ENCODE peak calls at places on chromosomes 1 and 21, in four cellular contexts. K is HEK293T, E is GM12878, Q is HepG2. G is an unnamed sample.

GRCh38 chr21:35940074-35940927 is 120.0 kb downstream of the SETD4 start:
- DNase-seq in K (peak), E (no peak), Q (peak), G (peak)

GRCh38 chr1:7669559-7670208 is 101.4 kb upstream of the VAMP3 start:
- DNase-seq in K (peak), E (no peak), Q (peak), G (peak)

GRCh38 chr1:199859525-199859924 is 168.0 kb upstream of the NR5A2 start:
- DNase-seq in K (no peak), E (no peak), Q (no peak), G (no peak)

GRCh38 chr1:152386940-152387339 is 27.1 kb downstream of the CRNN start:
- DNase-seq in K (no peak), E (no peak), Q (no peak), G (no peak)

GRCh38 chr1:117740461-117740860 is 134.6 kb downstream of the TENT5C start:
- DNase-seq in K (no peak), E (no peak), Q (no peak), G (peak)

GRCh38 chr1:42940851-42941639 is 17.6 kb downstream of the SLC2A1 start:
- DNase-seq in K (no peak), E (no peak), Q (peak), G (no peak)

GRCh38 chr1:152426731-152427130 is 12.7 kb upstream of the CRNN start:
- DNase-seq in K (no peak), E (no peak), Q (no peak), G (no peak)

GRCh38 chr21:31630062-31630711 is 29.3 kb upstream of the SOD1 start:
- DNase-seq in K (no peak), E (no peak), Q (peak), G (no peak)

GRCh38 chr1:32494196-32494595 is 29.3 kb downstream of the ZBTB8B start:
- DNase-seq in K (no peak), E (no peak), Q (no peak), G (no peak)

GRCh38 chr21:22575165-22575584 is 1577.0 kb downstream of the NCAM2 start:
- DNase-seq in K (peak), E (no peak), Q (no peak), G (peak)

GRCh38 chr1:114745351-114745750 is 12.4 kb downstream of the CSDE1 start:
- DNase-seq in K (no peak), E (no peak), Q (no peak), G (no peak)

GRCh38 chr1:204077979-204078696 is 5.2 kb downstream of the SOX13 start:
- DNase-seq in K (no peak), E (no peak), Q (peak), G (no peak)

GRCh38 chr1:30183895-30184294 is 539.5 kb downstream of the MATN1 start:
- DNase-seq in K (no peak), E (no peak), Q (no peak), G (no peak)

GRCh38 chr1:31690921-31691320 is 12.9 kb downstream of the COL16A1 start:
- DNase-seq in K (no peak), E (no peak), Q (no peak), G (no peak)

DNA sequence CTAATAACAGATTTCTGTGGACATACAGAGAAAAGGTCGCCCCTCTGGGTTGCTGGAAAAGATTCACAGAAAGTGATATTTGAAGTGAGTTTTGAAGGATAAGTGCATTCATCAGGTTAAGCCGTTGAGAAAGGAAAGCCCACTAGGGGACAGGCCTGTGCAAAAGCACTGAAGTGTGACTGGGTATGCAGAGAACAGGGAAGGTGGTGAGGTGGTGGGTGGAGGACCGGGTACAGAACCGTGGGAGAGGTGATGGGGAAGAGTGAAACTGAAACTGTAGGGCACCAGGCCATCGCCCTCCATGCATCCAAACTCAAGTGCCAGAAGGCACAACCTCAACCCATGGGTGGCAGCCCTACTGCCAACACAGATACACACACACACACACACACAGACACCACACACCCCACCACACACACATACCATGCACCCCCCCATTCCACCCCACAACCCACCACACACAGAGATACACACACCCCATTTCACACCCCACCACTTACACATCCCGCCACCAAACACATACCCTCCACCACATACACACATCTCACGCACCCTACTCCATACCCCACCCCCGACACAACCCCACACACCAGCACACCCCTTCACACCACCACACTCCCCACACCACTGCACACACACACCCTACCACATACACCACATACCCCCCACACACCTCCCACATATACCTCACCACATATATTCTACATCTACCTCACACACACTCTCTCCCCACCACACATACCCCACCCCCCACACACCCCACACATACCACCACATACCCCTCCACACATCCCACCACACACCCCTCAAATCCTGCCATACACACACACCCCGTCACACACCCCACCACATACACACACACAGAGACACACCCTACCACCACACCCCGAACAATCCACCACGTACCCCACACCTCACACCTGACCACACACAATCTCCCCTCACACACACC is 59.0 kb downstream of the TSEN15 start:
- DNase-seq in K (no peak), E (no peak), Q (no peak), G (no peak)
- TF ChIP-seq TARDBP in K (no peak), E (no peak), Q (no peak), G (no peak)

GRCh38 chr1:21217812-21218596 is 41.3 kb upstream of the EIF4G3 start:
- DNase-seq in K (peak), E (no peak), Q (peak), G (peak)

GRCh38 chr1:21216835-21217811 is 40.4 kb upstream of the EIF4G3 start:
- DNase-seq in K (peak), E (no peak), Q (peak), G (peak)

GRCh38 chr1:21225065-21225464 is 48.4 kb upstream of the EIF4G3 start:
- DNase-seq in K (no peak), E (no peak), Q (no peak), G (no peak)

GRCh38 chr1:21219674-21220073 is 43.0 kb upstream of the EIF4G3 start:
- DNase-seq in K (no peak), E (no peak), Q (no peak), G (no peak)

GRCh38 chr1:21220815-21221214 is 44.1 kb upstream of the EIF4G3 start:
- DNase-seq in K (no peak), E (no peak), Q (no peak), G (no peak)
- TF ChIP-seq TARDBP in K (no peak), E (no peak), Q (no peak), G (no peak)

GRCh38 chr1:62439652-62440371 is 3.0 kb downstream of the USP1 start:
- DNase-seq in K (no peak), E (peak), Q (peak), G (no peak)
- TF ChIP-seq TARDBP in K (no peak), E (no peak), Q (no peak), G (no peak)

GRCh38 chr1:214688891-214689290 is 85.9 kb downstream of the CENPF start:
- DNase-seq in K (no peak), E (no peak), Q (no peak), G (no peak)

GRCh38 chr1:214678386-214678785 is 75.4 kb downstream of the CENPF start:
- DNase-seq in K (no peak), E (no peak), Q (peak), G (no peak)

GRCh38 chr1:214686497-214686896 is 83.5 kb downstream of the CENPF start:
- DNase-seq in K (no peak), E (no peak), Q (no peak), G (no peak)

GRCh38 chr1:214685906-214686305 is 82.9 kb downstream of the CENPF start:
- DNase-seq in K (no peak), E (no peak), Q (no peak), G (no peak)

GRCh38 chr1:214683596-214683995 is 80.6 kb downstream of the CENPF start:
- DNase-seq in K (no peak), E (no peak), Q (no peak), G (no peak)
- TF ChIP-seq TARDBP in K (no peak), E (no peak), Q (no peak), G (no peak)

GRCh38 chr1:63557365-63557987 is 34.2 kb downstream of the EFCAB7 start:
- DNase-seq in K (peak), E (no peak), Q (peak), G (peak)
- TF ChIP-seq TARDBP in K (no peak), E (no peak), Q (no peak), G (no peak)

GRCh38 chr1:194014004-194014403 is 827.6 kb upstream of the B3GALT2 start:
- DNase-seq in K (no peak), E (no peak), Q (no peak), G (no peak)

DNA sequence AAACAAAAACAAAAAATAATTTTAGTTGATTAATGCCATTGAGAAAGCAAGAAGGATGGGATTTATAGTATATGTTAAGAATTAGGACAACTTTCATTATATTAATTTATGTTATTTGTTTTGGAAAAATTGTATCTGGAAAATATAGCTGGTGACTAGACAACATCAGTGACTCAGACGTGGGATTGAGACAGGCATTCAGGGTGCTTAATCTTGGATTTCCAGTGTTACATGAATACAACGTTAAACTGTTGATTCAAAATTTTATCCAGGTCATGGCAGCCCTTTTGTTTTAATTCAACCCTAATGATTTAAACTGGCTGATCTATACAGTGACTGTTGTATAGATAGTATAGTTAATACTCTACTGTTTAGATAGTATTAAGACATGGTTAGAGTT is 827.1 kb upstream of the B3GALT2 start:
- DNase-seq in K (no peak), E (no peak), Q (no peak), G (no peak)
- TF ChIP-seq TARDBP in K (no peak), E (no peak), Q (no peak), G (no peak)

DNA sequence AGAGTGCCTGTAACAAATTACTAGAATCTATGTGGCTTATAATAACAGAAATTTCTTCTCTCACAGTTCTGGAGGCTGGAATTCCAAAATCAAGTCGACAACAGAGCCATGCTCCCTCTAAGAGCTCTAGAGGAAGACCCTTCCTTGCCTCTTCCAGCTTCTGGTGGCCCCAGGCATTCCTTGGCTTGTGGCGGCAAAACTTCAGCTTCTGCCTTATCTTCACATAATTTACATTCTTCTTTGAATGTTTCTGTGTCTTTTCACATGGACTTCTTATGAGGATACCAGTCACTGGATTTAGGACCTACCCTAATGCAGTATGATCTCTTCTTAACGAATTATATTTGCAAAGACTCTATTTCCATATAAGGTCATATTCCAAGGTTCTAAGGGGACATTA is 324.4 kb downstream of the PCP4 start:
- DNase-seq in K (no peak), E (no peak), Q (no peak), G (no peak)
- TF ChIP-seq TARDBP in K (no peak), E (no peak), Q (no peak), G (no peak)